ENCODE peak calls at places on chromosomes 2 and 18, in five cellular contexts. A is AG04450, G is brain microvascular endothelial cell, N is AG10803, K is endothelial cell. W is an unnamed sample.

GRCh38 chr2:195683174-195683573 is 26.1 kb downstream of the SLC39A10 start:
- DNase-seq in N (no peak), G (peak), K (no peak), A (no peak), W (peak)

GRCh38 chr18:48459016-48459415 is 49.8 kb upstream of the ZBTB7C start:
- DNase-seq in A (no peak), N (no peak), G (no peak), K (no peak), W (no peak)

GRCh38 chr2:16824472-16824871 is 158.8 kb upstream of the CYRIA start:
- DNase-seq in N (no peak), G (no peak), K (no peak), A (no peak), W (no peak)

GRCh38 chr2:241273552-241273988 is 41.9 kb downstream of the HDLBP start:
- DNase-seq in A (no peak), G (no peak), N (no peak), K (no peak), W (no peak)

GRCh38 chr2:230861564-230862255 is 3.0 kb upstream of the ITM2C start:
- DNase-seq in N (no peak), G (no peak), K (no peak), A (no peak), W (no peak)

GRCh38 chr2:167196461-167197252 is 308.4 kb downstream of the XIRP2 start:
- DNase-seq in A (peak), G (peak), N (peak), K (no peak), W (peak)

GRCh38 chr2:10963155-10963554 is 51.4 kb downstream of the KCNF1 start:
- DNase-seq in N (peak), K (no peak), G (no peak), A (no peak), W (peak)

GRCh38 chr2:116891191-116891590 is 923.3 kb upstream of the DDX18 start:
- DNase-seq in G (no peak), K (no peak), A (no peak), N (no peak), W (no peak)

GRCh38 chr2:121826036-121826435 is 70.6 kb downstream of the TSN start:
- DNase-seq in K (no peak), N (no peak), G (no peak), A (no peak), W (no peak)

GRCh38 chr2:127641846-127642510 is 4.0 kb upstream of the GPR17 start:
- DNase-seq in G (no peak), N (no peak), A (no peak), K (no peak), W (no peak)

GRCh38 chr2:232300894-232301387 is 77.6 kb upstream of the ALPP start:
- DNase-seq in G (peak), A (no peak), N (no peak), K (no peak), W (no peak)

GRCh38 chr2:101763496-101764333 is 66.2 kb downstream of the MAP4K4 start:
- DNase-seq in K (no peak), G (no peak), A (no peak), N (peak), W (no peak)

GRCh38 chr18:28175930-28176673 is 828 bp downstream of the CDH2 start:
- DNase-seq in G (no peak), K (peak), N (no peak), A (no peak), W (peak)